ENCODE peak calls at places on chromosomes 5 and 9, in six cellular contexts. E is PC-3, H is GM23338, A is MM.1S, F is HCT116, G is neural progenitor cell. J is an unnamed sample.

GRCh38 chr9:79877943-79878612 is 306.3 kb downstream of the TLE4 start:
- DNase-seq in E (peak), H (no peak), A (no peak), F (no peak), G (no peak), J (no peak)

GRCh38 chr5:5294429-5294828 is 128.0 kb upstream of the ICE1 start:
- DNase-seq in E (no peak), H (no peak), A (no peak), F (no peak), G (no peak), J (no peak)

GRCh38 chr9:33106372-33106771 is 29.9 kb upstream of the SMU1 start:
- DNase-seq in E (no peak), H (no peak), A (no peak), F (no peak), G (no peak), J (no peak)

GRCh38 chr5:51889703-51890102 is 506.5 kb downstream of the ISL1 start:
- DNase-seq in E (no peak), H (no peak), A (no peak), F (no peak), G (no peak), J (no peak)

GRCh38 chr5:98935206-98935605 is 6.4 kb upstream of the CHD1 start:
- DNase-seq in E (no peak), H (no peak), A (no peak), F (no peak), G (no peak), J (no peak)

GRCh38 chr5:178281321-178281720 is 48.7 kb upstream of the PHYKPL start:
- DNase-seq in E (no peak), H (no peak), A (no peak), F (no peak), G (no peak), J (no peak)

GRCh38 chr5:149990518-149991376 is 9.7 kb downstream of the TIGD6 start:
- DNase-seq in E (peak), H (peak), A (peak), F (peak), G (peak), J (peak)

GRCh38 chr5:134642931-134643530 is 5.6 kb upstream of the SEC24A start:
- DNase-seq in E (no peak), H (no peak), A (peak), F (no peak), G (no peak), J (peak)

GRCh38 chr9:108919517-108919916 is 14.4 kb downstream of the ELP1 start:
- DNase-seq in E (no peak), H (peak), A (no peak), F (no peak), G (no peak), J (no peak)

GRCh38 chr9:135221951-135222631 is 134.6 kb downstream of the OLFM1 start:
- DNase-seq in E (no peak), H (peak), A (no peak), F (no peak), G (peak), J (no peak)

GRCh38 chr9:68999393-69000105 is 14.4 kb downstream of the PRKACG start:
- DNase-seq in E (peak), H (peak), A (peak), F (peak), G (peak), J (peak)

GRCh38 chr5:101915559-101915958 is 380.5 kb downstream of the SLCO4C1 start:
- DNase-seq in E (peak), H (peak), A (no peak), F (no peak), G (no peak), J (no peak)

GRCh38 chr5:144230806-144231205 is 60.1 kb downstream of the KCTD16 start:
- DNase-seq in E (no peak), H (no peak), A (no peak), F (no peak), G (no peak), J (no peak)

GRCh38 chr5:144232285-144232684 is 61.6 kb downstream of the KCTD16 start:
- DNase-seq in E (no peak), H (no peak), A (no peak), F (no peak), G (no peak), J (no peak)

GRCh38 chr5:144237851-144238250 is 67.2 kb downstream of the KCTD16 start:
- DNase-seq in E (no peak), H (no peak), A (peak), F (no peak), G (no peak), J (peak)

GRCh38 chr5:144236479-144236878 is 65.8 kb downstream of the KCTD16 start:
- DNase-seq in E (no peak), H (no peak), A (no peak), F (no peak), G (no peak), J (no peak)
- H2AFZ ChIP-seq in E (no peak), H (no peak), A (no peak), F (no peak), G (no peak), J (no peak)

GRCh38 chr5:180352116-180352975 is 790 bp downstream of the GFPT2 start:
- DNase-seq in E (no peak), H (peak), A (no peak), F (no peak), G (peak), J (peak)
- TF ChIP-seq EZH2 in E (peak), H (no peak), A (no peak), F (no peak), G (no peak), J (no peak)

DNA sequence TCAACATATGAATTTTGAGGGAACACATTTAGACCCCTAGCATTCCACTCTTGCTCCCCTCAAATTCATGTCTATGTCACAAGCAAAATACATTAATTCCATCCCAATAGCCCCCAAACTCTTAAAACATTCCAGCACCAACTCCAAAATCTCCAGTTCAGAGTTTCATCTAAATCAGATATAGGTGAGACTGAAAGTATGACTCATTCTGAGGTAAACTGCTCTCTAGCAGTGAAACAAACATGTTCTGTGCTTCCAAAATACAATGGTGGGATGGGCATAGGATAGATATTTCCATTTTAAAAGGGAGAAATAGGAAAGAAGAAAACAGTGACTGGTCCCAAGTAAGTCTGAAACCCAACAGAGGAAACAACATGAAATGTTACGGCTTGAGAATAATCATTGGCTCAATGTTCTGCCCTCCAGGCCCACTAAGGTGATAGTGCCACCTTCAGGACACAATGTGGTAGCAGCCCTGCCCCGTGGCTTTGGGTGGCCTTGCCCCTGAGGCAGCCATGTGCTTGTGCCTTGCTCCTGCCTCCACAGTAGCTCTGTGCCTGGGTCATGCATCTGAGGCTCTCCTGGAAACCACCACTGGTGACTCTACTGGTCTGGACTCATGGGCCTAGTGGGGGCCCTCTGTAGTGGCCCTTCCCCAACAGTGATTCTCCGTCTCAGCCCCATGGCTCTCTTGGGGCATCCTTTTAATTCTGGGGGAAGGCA is 36.4 kb upstream of the IPPK start:
- DNase-seq in E (peak), H (peak), A (peak), F (peak), G (peak), J (peak)
- TF ChIP-seq EZH2phosphoT487 in E (no peak), H (no peak), A (no peak), F (no peak), G (no peak), J (no peak)

GRCh38 chr9:130235558-130236435 is 29.8 kb upstream of the HMCN2 start:
- DNase-seq in E (peak), H (peak), A (peak), F (no peak), G (peak), J (peak)
- H2AFZ ChIP-seq in E (no peak), H (no peak), A (peak), F (no peak), G (no peak), J (no peak)

DNA sequence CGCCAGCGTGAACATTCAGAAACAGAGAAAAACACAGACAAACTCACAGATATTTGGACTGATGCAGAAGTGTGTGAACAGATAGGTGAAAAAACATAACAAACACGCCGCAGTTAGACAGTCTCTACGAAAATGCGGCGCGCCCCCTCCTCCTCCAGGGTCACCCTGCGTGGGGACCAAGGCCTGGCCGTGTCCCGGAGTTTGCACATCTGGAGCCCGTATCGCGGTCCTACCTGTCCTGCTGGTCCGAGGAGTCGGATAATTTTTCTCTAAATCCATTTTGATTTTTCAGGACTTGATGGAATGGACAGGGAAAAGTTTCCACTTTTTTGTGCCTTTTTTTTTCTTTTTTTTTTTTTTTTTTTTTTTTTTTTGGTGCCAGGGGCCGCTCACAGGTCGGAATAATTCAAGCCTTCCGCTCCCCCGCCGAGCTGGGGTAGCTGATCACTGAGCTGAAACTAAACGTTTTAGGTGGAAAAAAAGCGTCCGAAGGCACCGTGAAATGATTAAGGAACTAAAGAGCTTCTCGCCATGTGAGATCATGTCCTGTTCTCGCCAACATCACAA is at the start of gene PAX5:
- DNase-seq in E (no peak), H (peak), A (no peak), F (no peak), G (no peak), J (peak)
- TF ChIP-seq EZH2 in E (no peak), H (no peak), A (no peak), F (no peak), G (no peak), J (peak)

GRCh38 chr5:142222881-142223558 is 101.8 kb downstream of the SPRY4 start:
- DNase-seq in E (no peak), H (peak), A (peak), F (no peak), G (no peak), J (no peak)
- TF ChIP-seq EZH2phosphoT487 in E (no peak), H (no peak), A (no peak), F (no peak), G (no peak), J (no peak)

J was measured in GM23248.